ENCODE peak calls at places on chromosomes 16 and 17, in four cellular contexts. One of them, this sample, is unnamed.

GRCh38 chr17:48628641-48629410 is 2.7 kb upstream of the HOXB9 start:
- DNase-seq in HuH-7.5: no peak
- DNase-seq in ELR: no peak
- DNase-seq in activated T-helper 1 cell treated with Interleukin-2 at 50 U/mL for 16 hours: no peak
- DNase-seq in this sample: no peak

GRCh38 chr17:76235883-76236282 is 4.4 kb downstream of the RNF157 start:
- DNase-seq in HuH-7.5: no peak
- DNase-seq in ELR: no peak
- DNase-seq in activated T-helper 1 cell treated with Interleukin-2 at 50 U/mL for 16 hours: no peak
- DNase-seq in this sample: no peak

GRCh38 chr17:9001539-9001938 is 19.8 kb upstream of the NTN1 start:
- DNase-seq in HuH-7.5: no peak
- DNase-seq in ELR: no peak
- DNase-seq in activated T-helper 1 cell treated with Interleukin-2 at 50 U/mL for 16 hours: no peak
- DNase-seq in this sample: no peak

GRCh38 chr17:19250421-19251141 is 13.4 kb downstream of the EPN2 start:
- DNase-seq in HuH-7.5: no peak
- DNase-seq in ELR: no peak
- DNase-seq in activated T-helper 1 cell treated with Interleukin-2 at 50 U/mL for 16 hours: no peak
- DNase-seq in this sample: no peak

GRCh38 chr16:88633684-88634140 is 4.7 kb upstream of the IL17C start:
- DNase-seq in HuH-7.5: peak; percentile 96
- DNase-seq in ELR: peak; percentile 53
- DNase-seq in activated T-helper 1 cell treated with Interleukin-2 at 50 U/mL for 16 hours: peak; percentile 28
- DNase-seq in this sample: no peak

GRCh38 chr17:655618-656017 is 59.0 kb downstream of the VPS53 start:
- DNase-seq in HuH-7.5: no peak
- DNase-seq in ELR: no peak
- DNase-seq in activated T-helper 1 cell treated with Interleukin-2 at 50 U/mL for 16 hours: no peak
- DNase-seq in this sample: no peak

GRCh38 chr17:49738456-49739163 is 25.3 kb downstream of the FAM117A start:
- DNase-seq in HuH-7.5: no peak
- DNase-seq in ELR: no peak
- DNase-seq in activated T-helper 1 cell treated with Interleukin-2 at 50 U/mL for 16 hours: no peak
- DNase-seq in this sample: no peak

GRCh38 chr16:85359147-85359822 is 247.0 kb upstream of the CIBAR2 start:
- DNase-seq in HuH-7.5: no peak
- DNase-seq in ELR: peak; percentile 14
- DNase-seq in activated T-helper 1 cell treated with Interleukin-2 at 50 U/mL for 16 hours: no peak
- DNase-seq in this sample: no peak

GRCh38 chr16:66294507-66294906 is 72.0 kb upstream of the CDH5 start:
- DNase-seq in HuH-7.5: no peak
- DNase-seq in ELR: no peak
- DNase-seq in activated T-helper 1 cell treated with Interleukin-2 at 50 U/mL for 16 hours: no peak
- DNase-seq in this sample: no peak

GRCh38 chr16:24035127-24035842 is 199.5 kb downstream of the PRKCB start:
- DNase-seq in HuH-7.5: no peak
- DNase-seq in ELR: no peak
- DNase-seq in activated T-helper 1 cell treated with Interleukin-2 at 50 U/mL for 16 hours: peak; percentile 9
- DNase-seq in this sample: no peak

GRCh38 chr17:78788451-78788850 is 6.4 kb upstream of the CYTH1 start:
- DNase-seq in HuH-7.5: no peak
- DNase-seq in ELR: no peak
- DNase-seq in activated T-helper 1 cell treated with Interleukin-2 at 50 U/mL for 16 hours: no peak
- DNase-seq in this sample: no peak

This sample was measured in HEK293T.